ENCODE peak calls at places on chromosomes 16 and 17, in nine cellular contexts. One of them, this sample, is unnamed.

GRCh38 chr17:13786000-13786598 is 184.4 kb upstream of the HS3ST3A1 start:
- DNase-seq in K562: no peak
- DNase-seq in lung: no peak
- DNase-seq in mucosa of descending colon: no peak
- DNase-seq in epithelial cell of esophagus: no peak
- DNase-seq in CD8-positive, alpha-beta T cell: no peak
- DNase-seq in GM12878: no peak
- DNase-seq in endothelial cell: no peak
- DNase-seq in GM23338: no peak
- DNase-seq in this sample: no peak

GRCh38 chr17:39178516-39178915 is 12.6 kb upstream of the ARL5C start:
- DNase-seq in K562: no peak
- DNase-seq in lung: no peak
- DNase-seq in mucosa of descending colon: peak; percentile 59
- DNase-seq in epithelial cell of esophagus: peak; percentile 73
- DNase-seq in CD8-positive, alpha-beta T cell: no peak
- DNase-seq in GM12878: no peak
- DNase-seq in endothelial cell: no peak
- DNase-seq in GM23338: no peak
- DNase-seq in this sample: no peak

GRCh38 chr16:31453255-31454204 is 5.8 kb upstream of the ARMC5 start:
- DNase-seq in K562: peak; percentile 41
- DNase-seq in lung: peak; percentile 52
- DNase-seq in mucosa of descending colon: peak; percentile 51
- DNase-seq in epithelial cell of esophagus: peak; percentile 93
- DNase-seq in CD8-positive, alpha-beta T cell: no peak
- DNase-seq in GM12878: no peak
- DNase-seq in endothelial cell: no peak
- DNase-seq in GM23338: peak; percentile 62
- DNase-seq in this sample: no peak

GRCh38 chr17:46877466-46877865 is 26.1 kb downstream of the WNT9B start:
- DNase-seq in K562: no peak
- DNase-seq in lung: no peak
- DNase-seq in mucosa of descending colon: no peak
- DNase-seq in epithelial cell of esophagus: no peak
- DNase-seq in CD8-positive, alpha-beta T cell: no peak
- DNase-seq in GM12878: no peak
- DNase-seq in endothelial cell: no peak
- DNase-seq in GM23338: no peak
- DNase-seq in this sample: no peak

GRCh38 chr17:50534222-50534978 is 1.9 kb downstream of the EPN3 start:
- DNase-seq in K562: peak; percentile 62
- DNase-seq in lung: no peak
- DNase-seq in mucosa of descending colon: peak; percentile 80
- DNase-seq in epithelial cell of esophagus: peak; percentile 87
- DNase-seq in CD8-positive, alpha-beta T cell: no peak
- DNase-seq in GM12878: no peak
- DNase-seq in endothelial cell: no peak
- DNase-seq in GM23338: peak; percentile 76
- DNase-seq in this sample: no peak

GRCh38 chr17:81076097-81076754 is 41.3 kb downstream of the BAIAP2 start:
- DNase-seq in K562: no peak
- DNase-seq in lung: no peak
- DNase-seq in mucosa of descending colon: no peak
- DNase-seq in epithelial cell of esophagus: no peak
- DNase-seq in CD8-positive, alpha-beta T cell: no peak
- DNase-seq in GM12878: no peak
- DNase-seq in endothelial cell: no peak
- DNase-seq in GM23338: no peak
- DNase-seq in this sample: peak; percentile 99

GRCh38 chr16:81446318-81447275 is 2.0 kb downstream of the CMIP start:
- DNase-seq in K562: no peak
- DNase-seq in lung: no peak
- DNase-seq in mucosa of descending colon: peak; percentile 64
- DNase-seq in epithelial cell of esophagus: peak; percentile 86
- DNase-seq in CD8-positive, alpha-beta T cell: peak; percentile 35
- DNase-seq in GM12878: no peak
- DNase-seq in endothelial cell: no peak
- DNase-seq in GM23338: peak; percentile 44
- DNase-seq in this sample: no peak

GRCh38 chr16:901715-902601 is 68.8 kb downstream of the LMF1 start:
- DNase-seq in K562: no peak
- DNase-seq in lung: no peak
- DNase-seq in mucosa of descending colon: no peak
- DNase-seq in epithelial cell of esophagus: no peak
- DNase-seq in CD8-positive, alpha-beta T cell: no peak
- DNase-seq in GM12878: no peak
- DNase-seq in endothelial cell: no peak
- DNase-seq in GM23338: no peak
- DNase-seq in this sample: no peak

GRCh38 chr17:59101178-59101577 is 5.5 kb downstream of the TRIM37 start:
- DNase-seq in K562: no peak
- DNase-seq in lung: no peak
- DNase-seq in mucosa of descending colon: no peak
- DNase-seq in epithelial cell of esophagus: no peak
- DNase-seq in CD8-positive, alpha-beta T cell: no peak
- DNase-seq in GM12878: no peak
- DNase-seq in endothelial cell: no peak
- DNase-seq in GM23338: no peak
- DNase-seq in this sample: no peak

GRCh38 chr16:7967986-7968509 is 622.3 kb downstream of the TMEM114 start:
- DNase-seq in K562: no peak
- DNase-seq in lung: no peak
- DNase-seq in mucosa of descending colon: no peak
- DNase-seq in epithelial cell of esophagus: no peak
- DNase-seq in CD8-positive, alpha-beta T cell: no peak
- DNase-seq in GM12878: no peak
- DNase-seq in endothelial cell: no peak
- DNase-seq in GM23338: no peak
- DNase-seq in this sample: no peak

GRCh38 chr16:1208239-1208830 is 16.7 kb downstream of the TPSG1 start:
- DNase-seq in K562: no peak
- DNase-seq in lung: no peak
- DNase-seq in mucosa of descending colon: no peak
- DNase-seq in epithelial cell of esophagus: no peak
- DNase-seq in CD8-positive, alpha-beta T cell: peak; percentile 14
- DNase-seq in GM12878: no peak
- DNase-seq in endothelial cell: no peak
- DNase-seq in GM23338: no peak
- DNase-seq in this sample: no peak

GRCh38 chr16:66143422-66143821 is 223.1 kb upstream of the CDH5 start:
- DNase-seq in K562: no peak
- DNase-seq in lung: no peak
- DNase-seq in mucosa of descending colon: no peak
- DNase-seq in epithelial cell of esophagus: no peak
- DNase-seq in CD8-positive, alpha-beta T cell: no peak
- DNase-seq in GM12878: no peak
- DNase-seq in endothelial cell: no peak
- DNase-seq in GM23338: no peak
- DNase-seq in this sample: no peak

GRCh38 chr16:70252355-70252988 is 732 bp upstream of the EXOSC6 start:
- DNase-seq in K562: peak; percentile 62
- DNase-seq in lung: no peak
- DNase-seq in mucosa of descending colon: no peak
- DNase-seq in epithelial cell of esophagus: peak; percentile 46
- DNase-seq in CD8-positive, alpha-beta T cell: no peak
- DNase-seq in GM12878: no peak
- DNase-seq in endothelial cell: peak; percentile 58
- DNase-seq in GM23338: peak; percentile 79
- DNase-seq in this sample: no peak

GRCh38 chr17:68516732-68517131 is 4.5 kb downstream of the PRKAR1A start:
- DNase-seq in K562: no peak
- DNase-seq in lung: no peak
- DNase-seq in mucosa of descending colon: no peak
- DNase-seq in epithelial cell of esophagus: no peak
- DNase-seq in CD8-positive, alpha-beta T cell: no peak
- DNase-seq in GM12878: no peak
- DNase-seq in endothelial cell: no peak
- DNase-seq in GM23338: no peak
- DNase-seq in this sample: no peak

GRCh38 chr17:1467258-1467657 is 11.2 kb upstream of the CRK start:
- DNase-seq in K562: no peak
- DNase-seq in lung: no peak
- DNase-seq in mucosa of descending colon: no peak
- DNase-seq in epithelial cell of esophagus: no peak
- DNase-seq in CD8-positive, alpha-beta T cell: no peak
- DNase-seq in GM12878: no peak
- DNase-seq in endothelial cell: no peak
- DNase-seq in GM23338: no peak
- DNase-seq in this sample: no peak

GRCh38 chr16:21277927-21278706 is at the start of gene CRYM:
- DNase-seq in K562: peak; percentile 85
- DNase-seq in lung: peak; percentile 55
- DNase-seq in mucosa of descending colon: peak; percentile 87
- DNase-seq in epithelial cell of esophagus: peak; percentile 52
- DNase-seq in CD8-positive, alpha-beta T cell: peak; percentile 20
- DNase-seq in GM12878: no peak
- DNase-seq in endothelial cell: peak; percentile 76
- DNase-seq in GM23338: peak; percentile 89
- DNase-seq in this sample: peak; percentile 47
- TF ChIP-seq CTCF in K562: peak; percentile 69
- TF ChIP-seq CTCF in lung: peak; percentile 33
- TF ChIP-seq CTCF in mucosa of descending colon: peak; percentile 79
- TF ChIP-seq CTCF in epithelial cell of esophagus: peak; percentile 67
- TF ChIP-seq CTCF in CD8-positive, alpha-beta T cell: no peak
- TF ChIP-seq CTCF in GM12878: peak; percentile 96
- TF ChIP-seq CTCF in endothelial cell: peak; percentile 84
- TF ChIP-seq CTCF in GM23338: peak; percentile 82
- TF ChIP-seq CTCF in this sample: peak; percentile 29

DNA sequence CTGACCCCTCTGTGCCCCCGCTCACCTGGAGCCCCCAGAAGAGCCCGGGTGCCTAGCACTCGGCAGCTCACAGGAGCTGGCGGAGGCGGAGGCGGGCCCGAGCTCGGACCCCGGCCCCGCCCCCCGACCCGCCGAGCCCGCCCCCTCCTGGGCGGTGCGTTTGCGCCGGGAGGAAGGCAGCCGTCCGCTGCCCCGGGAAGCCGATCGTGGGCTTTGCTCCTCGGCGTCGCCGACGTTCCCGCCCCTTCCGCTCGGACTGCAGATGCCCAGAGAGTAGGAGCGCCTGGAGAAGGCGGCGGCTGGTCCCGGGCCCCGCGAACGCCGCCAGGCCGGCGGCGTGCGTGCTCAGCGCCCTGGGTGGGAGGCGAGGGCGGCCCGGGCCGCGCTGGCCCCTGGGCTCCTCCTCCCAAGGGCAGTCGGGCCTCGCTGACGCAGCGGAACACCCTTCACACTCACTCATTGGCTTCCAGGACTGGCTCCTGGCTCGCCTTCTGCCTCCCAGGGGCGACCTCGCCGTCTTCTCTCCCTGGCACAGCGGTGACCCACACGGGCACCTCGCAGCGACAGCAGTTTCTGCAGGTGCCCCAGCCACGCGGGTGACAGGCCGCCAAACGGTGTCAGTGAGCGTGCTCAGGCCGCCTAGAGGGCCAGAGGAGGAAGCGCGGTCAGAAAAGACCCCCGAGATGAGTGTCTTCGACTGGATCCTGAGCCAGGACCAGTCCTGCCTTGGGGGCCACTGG is at the start of gene PLSCR3:
- DNase-seq in K562: peak; percentile 89
- DNase-seq in lung: peak; percentile 86
- DNase-seq in mucosa of descending colon: peak; percentile 90
- DNase-seq in epithelial cell of esophagus: peak; percentile 86
- DNase-seq in CD8-positive, alpha-beta T cell: peak; percentile 80
- DNase-seq in GM12878: peak; percentile 26
- DNase-seq in endothelial cell: peak; percentile 85
- DNase-seq in GM23338: peak; percentile 89
- DNase-seq in this sample: peak; percentile 97
- TF ChIP-seq CTCF in K562: peak; percentile 25
- TF ChIP-seq CTCF in lung: no peak
- TF ChIP-seq CTCF in mucosa of descending colon: no peak
- TF ChIP-seq CTCF in epithelial cell of esophagus: peak; percentile 31
- TF ChIP-seq CTCF in CD8-positive, alpha-beta T cell: no peak
- TF ChIP-seq CTCF in GM12878: peak; percentile 56
- TF ChIP-seq CTCF in endothelial cell: peak; percentile 45
- TF ChIP-seq CTCF in GM23338: peak; percentile 28
- TF ChIP-seq CTCF in this sample: no peak

GRCh38 chr17:76474894-76475293 is 7.5 kb downstream of the AANAT start:
- DNase-seq in K562: no peak
- DNase-seq in lung: no peak
- DNase-seq in mucosa of descending colon: no peak
- DNase-seq in epithelial cell of esophagus: no peak
- DNase-seq in CD8-positive, alpha-beta T cell: no peak
- DNase-seq in GM12878: no peak
- DNase-seq in endothelial cell: no peak
- DNase-seq in GM23338: no peak
- DNase-seq in this sample: no peak

GRCh38 chr17:76474238-76474637 is 6.8 kb downstream of the AANAT start:
- DNase-seq in K562: no peak
- DNase-seq in lung: no peak
- DNase-seq in mucosa of descending colon: no peak
- DNase-seq in epithelial cell of esophagus: no peak
- DNase-seq in CD8-positive, alpha-beta T cell: no peak
- DNase-seq in GM12878: no peak
- DNase-seq in endothelial cell: no peak
- DNase-seq in GM23338: no peak
- DNase-seq in this sample: no peak

GRCh38 chr17:76472726-76473125 is 5.3 kb downstream of the AANAT start:
- DNase-seq in K562: no peak
- DNase-seq in lung: no peak
- DNase-seq in mucosa of descending colon: no peak
- DNase-seq in epithelial cell of esophagus: no peak
- DNase-seq in CD8-positive, alpha-beta T cell: no peak
- DNase-seq in GM12878: no peak
- DNase-seq in endothelial cell: no peak
- DNase-seq in GM23338: no peak
- DNase-seq in this sample: no peak

GRCh38 chr17:76472258-76472645 is 4.8 kb downstream of the AANAT start:
- DNase-seq in K562: no peak
- DNase-seq in lung: no peak
- DNase-seq in mucosa of descending colon: no peak
- DNase-seq in epithelial cell of esophagus: no peak
- DNase-seq in CD8-positive, alpha-beta T cell: no peak
- DNase-seq in GM12878: no peak
- DNase-seq in endothelial cell: no peak
- DNase-seq in GM23338: no peak
- DNase-seq in this sample: no peak

DNA sequence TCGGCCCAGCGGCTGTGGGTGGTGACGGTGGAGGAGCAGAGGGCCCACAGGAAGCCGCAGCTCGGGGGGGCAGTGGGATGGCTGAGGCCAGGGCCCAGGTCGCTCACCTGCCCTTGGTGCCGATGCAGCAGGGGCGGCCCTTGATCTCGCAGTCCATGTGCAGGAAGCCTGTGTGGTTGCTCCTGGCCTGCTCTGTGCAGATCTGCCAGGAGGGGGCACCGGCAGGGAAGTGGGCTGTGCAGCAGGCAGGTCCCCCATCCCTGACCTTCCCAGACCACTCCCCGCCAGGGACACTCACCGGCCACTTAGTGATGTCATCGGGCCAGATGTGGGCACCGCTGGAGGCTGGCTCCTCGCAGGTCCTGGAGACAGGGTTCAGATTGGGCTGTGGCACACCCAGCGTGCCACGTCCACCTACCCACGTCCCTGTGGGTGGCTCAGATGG is 6.2 kb downstream of the AANAT start:
- DNase-seq in K562: peak; percentile 67
- DNase-seq in lung: no peak
- DNase-seq in mucosa of descending colon: no peak
- DNase-seq in epithelial cell of esophagus: no peak
- DNase-seq in CD8-positive, alpha-beta T cell: no peak
- DNase-seq in GM12878: no peak
- DNase-seq in endothelial cell: peak; percentile 66
- DNase-seq in GM23338: peak; percentile 81
- DNase-seq in this sample: no peak
- TF ChIP-seq CTCF in K562: peak; percentile 34
- TF ChIP-seq CTCF in lung: no peak
- TF ChIP-seq CTCF in mucosa of descending colon: no peak
- TF ChIP-seq CTCF in epithelial cell of esophagus: peak; percentile 30
- TF ChIP-seq CTCF in CD8-positive, alpha-beta T cell: no peak
- TF ChIP-seq CTCF in GM12878: peak; percentile 52
- TF ChIP-seq CTCF in endothelial cell: peak; percentile 44
- TF ChIP-seq CTCF in GM23338: peak; percentile 76
- TF ChIP-seq CTCF in this sample: peak; percentile 30

GRCh38 chr17:48240122-48240521 is 132.6 kb downstream of the SNX11 start:
- DNase-seq in K562: no peak
- DNase-seq in lung: no peak
- DNase-seq in mucosa of descending colon: no peak
- DNase-seq in epithelial cell of esophagus: no peak
- DNase-seq in CD8-positive, alpha-beta T cell: no peak
- DNase-seq in GM12878: no peak
- DNase-seq in endothelial cell: no peak
- DNase-seq in GM23338: no peak
- DNase-seq in this sample: no peak
- TF ChIP-seq CTCF in K562: no peak
- TF ChIP-seq CTCF in lung: no peak
- TF ChIP-seq CTCF in mucosa of descending colon: no peak
- TF ChIP-seq CTCF in epithelial cell of esophagus: no peak
- TF ChIP-seq CTCF in CD8-positive, alpha-beta T cell: no peak
- TF ChIP-seq CTCF in GM12878: no peak
- TF ChIP-seq CTCF in endothelial cell: no peak
- TF ChIP-seq CTCF in GM23338: no peak
- TF ChIP-seq CTCF in this sample: no peak

This sample was measured in D721Med.